ENCODE peak calls at places on chromosomes 4 and X, in ten cellular contexts. I is renal cortical epithelial cell; J is stimulated activated CD4-positive, alpha-beta T cell treated with anti-CD3 and anti-CD28 coated beads, Interleukin-4, amount 100 ng/mL, for 1 hour; N is fibroblast of lung; A is fibroblast of the conjunctiva; H is activated T-helper 1 cell treated with anti-CD3 and anti-CD28 coated beads, Interleukin-2, amount 50 U/mL, for 16 hours; O is Daoy; F is SJSA1; Q is NCI-H1092; Y is naive thymus-derived CD8-positive, alpha-beta T cell. P is an unnamed sample.
A peak's percentile ranks its signal among the peaks of the same experiment; 100 is the strongest.

GRCh38 chr4:150581611-150582010 is 340 bp upstream of the MAB21L2 start:
- DNase-seq in I (no peak), J (no peak), N (peak; percentile 95), A (no peak), H (no peak), O (peak; percentile 60), F (peak; percentile 23), Q (no peak), Y (no peak), P (no peak)

GRCh38 chr4:2260336-2261109 is 1.4 kb downstream of the MXD4 start:
- DNase-seq in I (no peak), J (peak; percentile 1), N (no peak), A (no peak), H (no peak), O (no peak), F (no peak), Q (no peak), Y (no peak), P (peak; percentile 11)

GRCh38 chr4:25884040-25884788 is 21.4 kb upstream of the SEL1L3 start:
- DNase-seq in I (peak; percentile 92), J (no peak), N (peak; percentile 85), A (no peak), H (no peak), O (peak; percentile 72), F (peak; percentile 19), Q (no peak), Y (no peak), P (peak; percentile 87)

GRCh38 chr4:2388430-2389182 is 29.8 kb downstream of the ZFYVE28 start:
- DNase-seq in I (no peak), J (no peak), N (no peak), A (no peak), H (no peak), O (no peak), F (no peak), Q (no peak), Y (no peak), P (no peak)

GRCh38 chrX:138018145-138018799 is 452.3 kb downstream of the ZIC3 start:
- DNase-seq in I (no peak), J (no peak), N (no peak), A (no peak), H (no peak), O (no peak), F (peak; percentile 29), Q (no peak), Y (no peak), P (no peak)

GRCh38 chr4:150986085-150986484 is 29.0 kb downstream of the LRBA start:
- DNase-seq in I (no peak), J (peak; percentile 12), N (no peak), A (no peak), H (no peak), O (no peak), F (no peak), Q (no peak), Y (no peak), P (no peak)

GRCh38 chrX:130902783-130903613 is at the start of gene ENOX2:
- DNase-seq in I (peak; percentile 96), J (peak; percentile 68), N (peak; percentile 97), A (peak; percentile 92), H (peak; percentile 59), O (peak; percentile 93), F (peak; percentile 92), Q (peak; percentile 96), Y (peak; percentile 85), P (peak; percentile 96)

GRCh38 chrX:276588-277171 is 4.5 kb upstream of the PLCXD1 start:
- DNase-seq in I (peak; percentile 19), J (peak; percentile 41), N (peak; percentile 57), A (no peak), H (no peak), O (peak; percentile 13), F (peak; percentile 26), Q (no peak), Y (no peak), P (peak; percentile 82)

GRCh38 chr4:173448919-173449641 is 50.2 kb upstream of the SCRG1 start:
- DNase-seq in I (no peak), J (no peak), N (no peak), A (no peak), H (no peak), O (no peak), F (no peak), Q (peak; percentile 50), Y (no peak), P (no peak)

GRCh38 chrX:74523870-74524735 is 90.3 kb downstream of the RLIM start:
- DNase-seq in I (no peak), J (no peak), N (no peak), A (no peak), H (no peak), O (no peak), F (no peak), Q (no peak), Y (no peak), P (no peak)

GRCh38 chrX:7294483-7294882 is 146.5 kb upstream of the PUDP start:
- DNase-seq in I (no peak), J (no peak), N (no peak), A (no peak), H (no peak), O (no peak), F (no peak), Q (no peak), Y (no peak), P (no peak)

GRCh38 chr4:127668770-127669169 is 36.0 kb downstream of the INTU start:
- DNase-seq in I (peak; percentile 23), J (no peak), N (peak; percentile 68), A (no peak), H (no peak), O (no peak), F (no peak), Q (no peak), Y (no peak), P (no peak)

GRCh38 chrX:39897741-39898097 is 200.0 kb downstream of the BCOR start:
- DNase-seq in I (no peak), J (no peak), N (no peak), A (no peak), H (no peak), O (no peak), F (no peak), Q (no peak), Y (no peak), P (no peak)

GRCh38 chrX:31819455-31819854 is 747.6 kb upstream of the FTHL17 start:
- DNase-seq in I (no peak), J (no peak), N (no peak), A (no peak), H (no peak), O (no peak), F (no peak), Q (no peak), Y (no peak), P (no peak)

GRCh38 chr4:15238720-15239119 is 189.1 kb upstream of the C1QTNF7 start:
- DNase-seq in I (peak; percentile 42), J (peak; percentile 11), N (peak; percentile 30), A (peak; percentile 57), H (no peak), O (peak; percentile 51), F (no peak), Q (no peak), Y (peak; percentile 34), P (peak; percentile 57)

GRCh38 chr4:122914938-122915337 is 7.5 kb downstream of the NUDT6 start:
- DNase-seq in I (no peak), J (no peak), N (peak; percentile 78), A (no peak), H (no peak), O (no peak), F (peak; percentile 40), Q (no peak), Y (no peak), P (peak; percentile 37)

GRCh38 chrX:150254909-150255308 is 108.2 kb upstream of the MAMLD1 start:
- DNase-seq in I (no peak), J (no peak), N (no peak), A (no peak), H (no peak), O (no peak), F (no peak), Q (no peak), Y (no peak), P (no peak)

GRCh38 chr4:161828061-161828460 is 335.7 kb downstream of the FSTL5 start:
- DNase-seq in I (peak; percentile 4), J (no peak), N (peak; percentile 13), A (no peak), H (no peak), O (no peak), F (no peak), Q (no peak), Y (no peak), P (peak; percentile 10)

GRCh38 chr4:119666653-119667091 is 38.1 kb upstream of the PDE5A start:
- DNase-seq in I (no peak), J (no peak), N (no peak), A (no peak), H (no peak), O (no peak), F (no peak), Q (no peak), Y (no peak), P (no peak)

GRCh38 chrX:100447563-100448397 is 37.7 kb upstream of the PCDH19 start:
- DNase-seq in I (no peak), J (peak; percentile 16), N (peak; percentile 3), A (peak; percentile 3), H (peak; percentile 3), O (peak; percentile 27), F (peak; percentile 2), Q (no peak), Y (peak; percentile 1), P (peak; percentile 35)

GRCh38 chr4:80126435-80126834 is 53.4 kb upstream of the ANTXR2 start:
- DNase-seq in I (no peak), J (no peak), N (no peak), A (no peak), H (no peak), O (no peak), F (no peak), Q (no peak), Y (no peak), P (no peak)

GRCh38 chr4:127888559-127888958 is 7.9 kb downstream of the PLK4 start:
- DNase-seq in I (no peak), J (no peak), N (no peak), A (no peak), H (no peak), O (no peak), F (no peak), Q (no peak), Y (no peak), P (no peak)

GRCh38 chrX:57286507-57287251 is at the start of gene FAAH2:
- DNase-seq in I (peak; percentile 94), J (peak; percentile 61), N (no peak), A (no peak), H (peak; percentile 41), O (no peak), F (no peak), Q (peak; percentile 44), Y (peak; percentile 54), P (peak; percentile 93)

GRCh38 chrX:49266536-49267445 is 2.3 kb upstream of the FOXP3 start:
- DNase-seq in I (no peak), J (no peak), N (no peak), A (no peak), H (no peak), O (no peak), F (no peak), Q (no peak), Y (no peak), P (no peak)

GRCh38 chr4:151887151-151887815 is 126.5 kb upstream of the GATB start:
- DNase-seq in I (peak; percentile 15), J (no peak), N (peak; percentile 25), A (no peak), H (no peak), O (peak; percentile 60), F (no peak), Q (no peak), Y (no peak), P (peak; percentile 83)

GRCh38 chr4:7381221-7381889 is 53.4 kb downstream of the PSAPL1 start:
- DNase-seq in I (no peak), J (no peak), N (peak; percentile 10), A (no peak), H (no peak), O (peak; percentile 22), F (no peak), Q (no peak), Y (no peak), P (no peak)